ENCODE peak calls at places on chromosomes 5 and 9, in five cellular contexts. One of them, this sample, is unnamed.

GRCh38 chr5:157459715-157460599 is at the start of gene NIPAL4:
- DNase-seq in testis: no peak
- DNase-seq in body of pancreas: no peak
- DNase-seq in prostate gland: no peak
- DNase-seq in A549: peak; percentile 40
- DNase-seq in this sample: no peak

GRCh38 chr5:138035605-138036537 is 3.0 kb upstream of the FAM13B start:
- DNase-seq in testis: peak; percentile 77
- DNase-seq in body of pancreas: peak; percentile 68
- DNase-seq in prostate gland: peak; percentile 15
- DNase-seq in A549: peak; percentile 69
- DNase-seq in this sample: peak; percentile 71

GRCh38 chr5:107777161-107777740 is 106.5 kb upstream of the EFNA5 start:
- DNase-seq in testis: no peak
- DNase-seq in body of pancreas: no peak
- DNase-seq in prostate gland: no peak
- DNase-seq in A549: no peak
- DNase-seq in this sample: no peak

GRCh38 chr5:179793470-179794139 is at the start of gene LTC4S:
- DNase-seq in testis: peak; percentile 85
- DNase-seq in body of pancreas: peak; percentile 48
- DNase-seq in prostate gland: peak; percentile 67
- DNase-seq in A549: no peak
- DNase-seq in this sample: peak; percentile 81

GRCh38 chr5:158492850-158493249 is 606.9 kb downstream of the EBF1 start:
- DNase-seq in testis: no peak
- DNase-seq in body of pancreas: no peak
- DNase-seq in prostate gland: no peak
- DNase-seq in A549: no peak
- DNase-seq in this sample: no peak

GRCh38 chr5:1641560-1642166 is 117.9 kb upstream of the LPCAT1 start:
- DNase-seq in testis: peak; percentile 92
- DNase-seq in body of pancreas: peak; percentile 82
- DNase-seq in prostate gland: peak; percentile 82
- DNase-seq in A549: peak; percentile 88
- DNase-seq in this sample: peak; percentile 82

GRCh38 chr5:151904921-151905320 is 19.7 kb downstream of the GLRA1 start:
- DNase-seq in testis: no peak
- DNase-seq in body of pancreas: no peak
- DNase-seq in prostate gland: no peak
- DNase-seq in A549: no peak
- DNase-seq in this sample: no peak

GRCh38 chr5:9533577-9534334 is 12.1 kb downstream of the SEMA5A start:
- DNase-seq in testis: no peak
- DNase-seq in body of pancreas: no peak
- DNase-seq in prostate gland: no peak
- DNase-seq in A549: no peak
- DNase-seq in this sample: no peak

GRCh38 chr9:75063556-75064305 is 24.2 kb downstream of the NMRK1 start:
- DNase-seq in testis: no peak
- DNase-seq in body of pancreas: no peak
- DNase-seq in prostate gland: no peak
- DNase-seq in A549: no peak
- DNase-seq in this sample: no peak

DNA sequence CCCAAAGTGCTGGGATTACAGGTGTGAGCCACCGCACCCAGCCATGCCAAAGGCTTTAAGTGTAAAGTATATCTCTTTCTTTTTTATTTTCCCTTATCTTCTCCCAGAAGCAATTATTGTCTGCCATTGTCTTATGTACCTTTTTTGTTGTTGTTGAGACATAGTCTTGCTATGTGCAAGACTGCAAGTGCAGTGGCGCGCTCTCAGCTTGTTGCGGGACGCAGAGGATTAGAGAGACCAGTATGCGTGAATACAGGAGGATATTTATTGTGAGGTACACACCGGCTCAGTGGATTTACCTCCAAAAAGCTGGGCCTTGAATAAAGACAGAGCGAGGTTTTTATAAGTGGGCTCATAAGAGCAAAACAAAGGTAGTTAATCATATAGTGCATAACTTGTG is 11.8 kb downstream of the TMEM38B start:
- DNase-seq in testis: no peak
- DNase-seq in body of pancreas: no peak
- DNase-seq in prostate gland: no peak
- DNase-seq in A549: no peak
- DNase-seq in this sample: no peak
- TF ChIP-seq POLR2A in testis: no peak
- TF ChIP-seq POLR2A in body of pancreas: no peak
- TF ChIP-seq POLR2A in prostate gland: no peak
- TF ChIP-seq POLR2A in A549: no peak
- TF ChIP-seq POLR2A in this sample: no peak

GRCh38 chr5:55994998-55995914 is 493 bp upstream of the IL6ST start:
- DNase-seq in testis: peak; percentile 98
- DNase-seq in body of pancreas: peak; percentile 98
- DNase-seq in prostate gland: peak; percentile 98
- DNase-seq in A549: peak; percentile 96
- DNase-seq in this sample: peak; percentile 99
- TF ChIP-seq POLR2A in testis: peak; percentile 67
- TF ChIP-seq POLR2A in body of pancreas: peak; percentile 66
- TF ChIP-seq POLR2A in prostate gland: peak; percentile 91
- TF ChIP-seq POLR2A in A549: peak; percentile 50
- TF ChIP-seq POLR2A in this sample: no peak

GRCh38 chr9:96383165-96383939 is at the start of gene SLC35D2:
- DNase-seq in testis: peak; percentile 64
- DNase-seq in body of pancreas: peak; percentile 69
- DNase-seq in prostate gland: peak; percentile 29
- DNase-seq in A549: peak; percentile 67
- DNase-seq in this sample: peak; percentile 64
- TF ChIP-seq POLR2A in testis: no peak
- TF ChIP-seq POLR2A in body of pancreas: peak; percentile 24
- TF ChIP-seq POLR2A in prostate gland: no peak
- TF ChIP-seq POLR2A in A549: no peak
- TF ChIP-seq POLR2A in this sample: peak; percentile 40

DNA sequence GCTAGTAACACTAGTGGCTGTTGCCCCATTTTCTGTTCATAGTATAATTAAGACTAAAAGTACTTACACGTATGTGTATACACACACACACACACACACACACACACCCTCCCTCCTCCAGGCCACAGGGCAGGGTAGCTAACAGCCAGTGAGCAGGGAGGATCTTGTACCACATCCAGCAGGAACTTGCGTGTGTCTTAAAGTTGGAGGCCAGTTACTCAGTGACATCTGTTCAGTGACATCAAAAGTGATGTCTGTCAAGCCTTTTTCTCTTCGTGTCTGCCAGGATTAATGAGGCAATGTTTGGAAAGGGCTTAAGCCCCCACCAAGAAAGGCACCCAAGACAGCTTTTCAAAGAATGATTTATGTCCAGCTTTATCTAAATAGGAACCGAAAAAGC is 149.4 kb upstream of the KLF4 start:
- DNase-seq in testis: peak; percentile 77
- DNase-seq in body of pancreas: no peak
- DNase-seq in prostate gland: peak; percentile 23
- DNase-seq in A549: no peak
- DNase-seq in this sample: peak; percentile 71
- TF ChIP-seq POLR2A in testis: no peak
- TF ChIP-seq POLR2A in body of pancreas: no peak
- TF ChIP-seq POLR2A in prostate gland: no peak
- TF ChIP-seq POLR2A in A549: no peak
- TF ChIP-seq POLR2A in this sample: no peak

DNA sequence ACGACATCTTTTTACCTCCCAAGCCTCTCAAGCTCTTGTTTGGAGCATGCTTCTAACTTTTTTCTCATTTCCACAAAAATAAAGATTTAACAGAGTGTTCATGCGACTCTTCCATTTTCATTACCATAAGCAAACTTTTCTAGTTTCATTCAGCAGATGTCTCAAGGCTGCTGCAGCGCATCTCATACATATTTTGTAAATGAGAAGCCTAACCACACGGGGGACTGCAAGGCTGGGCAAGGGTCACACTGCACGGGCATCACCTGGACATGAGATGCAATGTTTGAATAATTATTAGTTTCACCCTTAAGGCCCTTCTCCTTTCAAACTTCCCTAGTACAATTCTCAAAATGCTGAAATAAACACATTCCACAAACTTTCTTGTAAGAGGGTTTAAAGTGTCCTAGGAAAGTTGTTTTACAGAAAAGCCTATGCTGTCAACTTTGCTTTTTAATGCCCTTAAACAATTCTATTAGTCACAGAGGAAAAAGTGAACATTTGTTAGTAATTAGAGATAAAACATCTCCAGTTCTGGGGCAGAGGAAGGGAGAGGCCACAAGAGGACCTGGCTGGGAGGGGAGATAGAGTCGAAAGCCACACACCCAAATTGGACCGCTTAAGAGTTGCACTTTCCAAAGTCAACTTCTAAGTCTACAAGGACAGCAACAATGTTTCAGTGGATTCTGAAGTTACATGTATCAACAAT is 1.3 kb downstream of the DENND1A start:
- DNase-seq in testis: peak; percentile 40
- DNase-seq in body of pancreas: no peak
- DNase-seq in prostate gland: no peak
- DNase-seq in A549: no peak
- DNase-seq in this sample: no peak
- TF ChIP-seq POLR2A in testis: no peak
- TF ChIP-seq POLR2A in body of pancreas: no peak
- TF ChIP-seq POLR2A in prostate gland: no peak
- TF ChIP-seq POLR2A in A549: no peak
- TF ChIP-seq POLR2A in this sample: no peak

GRCh38 chr9:132947751-132948150 is 3.3 kb upstream of the TSC1 start:
- DNase-seq in testis: no peak
- DNase-seq in body of pancreas: no peak
- DNase-seq in prostate gland: no peak
- DNase-seq in A549: no peak
- DNase-seq in this sample: no peak
- TF ChIP-seq POLR2A in testis: no peak
- TF ChIP-seq POLR2A in body of pancreas: no peak
- TF ChIP-seq POLR2A in prostate gland: no peak
- TF ChIP-seq POLR2A in A549: no peak
- TF ChIP-seq POLR2A in this sample: no peak